ENCODE peak calls at places on chromosomes 2 and 18, in nine cellular contexts. H is smooth muscle cell of the brain vasculature; F is stimulated activated CD4-positive, alpha-beta T cell treated with anti-CD3 and anti-CD28 coated beads, TNF-alpha, amount 100 ng/mL, for 24 hours; U is G401; J is activated CD4-positive, alpha-beta T cell treated with anti-CD3 and anti-CD28 coated beads, Interleukin-2, amount 50 U/mL, for 48 hours; X is GM06990; T is epithelial cell of proximal tubule; W is cardiac septum; A is lung. R is an unnamed sample.

GRCh38 chr18:24968233-24968775 is 383.7 kb downstream of the ZNF521 start:
- DNase-seq in H (no peak), J (no peak), U (no peak), T (no peak), F (no peak), W (no peak), X (no peak), A (no peak), R (no peak)

GRCh38 chr2:62423883-62424458 is 82.0 kb downstream of the TMEM17 start:
- DNase-seq in H (no peak), J (no peak), X (no peak), A (no peak), F (no peak), W (no peak), U (no peak), T (no peak), R (no peak)

GRCh38 chr2:10274983-10275802 is 27.5 kb upstream of the HPCAL1 start:
- DNase-seq in T (no peak), A (no peak), H (no peak), J (no peak), F (no peak), U (no peak), W (peak), X (no peak), R (no peak)

GRCh38 chr2:177832611-177833133 is 239.9 kb downstream of the PDE11A start:
- DNase-seq in F (no peak), H (no peak), J (no peak), T (no peak), W (no peak), X (no peak), U (no peak), A (no peak), R (no peak)

GRCh38 chr2:190213441-190214335 is 105.9 kb downstream of the HIBCH start:
- DNase-seq in W (no peak), F (no peak), J (no peak), T (no peak), H (no peak), A (no peak), X (no peak), U (no peak), R (no peak)

GRCh38 chr18:53605198-53605597 is 619.3 kb downstream of the MBD2 start:
- DNase-seq in X (no peak), W (no peak), J (no peak), F (no peak), H (no peak), A (no peak), T (no peak), U (no peak), R (no peak)

GRCh38 chr2:204177977-204178522 is 241.5 kb downstream of the ICOS start:
- DNase-seq in X (no peak), T (no peak), W (no peak), U (peak), J (peak), A (peak), H (peak), F (peak), R (no peak)

GRCh38 chr18:69980509-69980908 is 32.8 kb upstream of the CD226 start:
- DNase-seq in J (no peak), T (no peak), F (no peak), U (no peak), A (no peak), H (no peak), X (no peak), W (no peak), R (no peak)

GRCh38 chr2:199861116-199861774 is 10.3 kb upstream of the FTCDNL1 start:
- DNase-seq in J (no peak), H (peak), F (no peak), A (no peak), T (peak), U (peak), X (no peak), W (no peak), R (peak)

GRCh38 chr2:117902933-117903332 is 88.4 kb downstream of the DDX18 start:
- DNase-seq in W (no peak), X (no peak), U (no peak), J (no peak), T (no peak), F (no peak), H (no peak), A (no peak), R (no peak)

GRCh38 chr2:156483741-156484173 is 47.6 kb downstream of the GPD2 start:
- DNase-seq in W (no peak), U (no peak), F (no peak), A (no peak), T (no peak), J (no peak), H (no peak), X (no peak), R (no peak)